ENCODE peak calls at places on chromosome 10, in four cellular contexts. H is HepG2, X is A549, Y is WTC11. E is an unnamed sample.

GRCh38 chr10:76318171-76318570 is 886.7 kb downstream of the LRMDA start:
- DNase-seq in H (no peak), X (no peak), Y (no peak), E (no peak)

GRCh38 chr10:35092851-35093250 is 2.7 kb upstream of the CUL2 start:
- DNase-seq in H (no peak), X (peak; percentile 30), Y (no peak), E (no peak)

GRCh38 chr10:32210306-32211045 is 136.5 kb downstream of the EPC1 start:
- DNase-seq in H (peak; percentile 65), X (peak; percentile 78), Y (peak; percentile 67), E (peak; percentile 17)

GRCh38 chr10:11530806-11531205 is 80.6 kb downstream of the USP6NL start:
- DNase-seq in H (no peak), X (no peak), Y (no peak), E (no peak)

GRCh38 chr10:117596666-117597065 is 54.1 kb downstream of the EMX2 start:
- DNase-seq in H (no peak), X (no peak), Y (no peak), E (no peak)

GRCh38 chr10:43843331-43844101 is 194.8 kb upstream of the ZNF32 start:
- DNase-seq in H (no peak), X (no peak), Y (no peak), E (no peak)

GRCh38 chr10:100882681-100883321 is 30.0 kb upstream of the SLF2 start:
- DNase-seq in H (no peak), X (no peak), Y (no peak), E (no peak)

GRCh38 chr10:59082249-59082648 is 94.2 kb upstream of the PHYHIPL start:
- DNase-seq in H (no peak), X (no peak), Y (no peak), E (no peak)

GRCh38 chr10:21174670-21175495 is 277.8 kb upstream of the NEBL start:
- DNase-seq in H (no peak), X (no peak), Y (no peak), E (peak; percentile 71)

DNA sequence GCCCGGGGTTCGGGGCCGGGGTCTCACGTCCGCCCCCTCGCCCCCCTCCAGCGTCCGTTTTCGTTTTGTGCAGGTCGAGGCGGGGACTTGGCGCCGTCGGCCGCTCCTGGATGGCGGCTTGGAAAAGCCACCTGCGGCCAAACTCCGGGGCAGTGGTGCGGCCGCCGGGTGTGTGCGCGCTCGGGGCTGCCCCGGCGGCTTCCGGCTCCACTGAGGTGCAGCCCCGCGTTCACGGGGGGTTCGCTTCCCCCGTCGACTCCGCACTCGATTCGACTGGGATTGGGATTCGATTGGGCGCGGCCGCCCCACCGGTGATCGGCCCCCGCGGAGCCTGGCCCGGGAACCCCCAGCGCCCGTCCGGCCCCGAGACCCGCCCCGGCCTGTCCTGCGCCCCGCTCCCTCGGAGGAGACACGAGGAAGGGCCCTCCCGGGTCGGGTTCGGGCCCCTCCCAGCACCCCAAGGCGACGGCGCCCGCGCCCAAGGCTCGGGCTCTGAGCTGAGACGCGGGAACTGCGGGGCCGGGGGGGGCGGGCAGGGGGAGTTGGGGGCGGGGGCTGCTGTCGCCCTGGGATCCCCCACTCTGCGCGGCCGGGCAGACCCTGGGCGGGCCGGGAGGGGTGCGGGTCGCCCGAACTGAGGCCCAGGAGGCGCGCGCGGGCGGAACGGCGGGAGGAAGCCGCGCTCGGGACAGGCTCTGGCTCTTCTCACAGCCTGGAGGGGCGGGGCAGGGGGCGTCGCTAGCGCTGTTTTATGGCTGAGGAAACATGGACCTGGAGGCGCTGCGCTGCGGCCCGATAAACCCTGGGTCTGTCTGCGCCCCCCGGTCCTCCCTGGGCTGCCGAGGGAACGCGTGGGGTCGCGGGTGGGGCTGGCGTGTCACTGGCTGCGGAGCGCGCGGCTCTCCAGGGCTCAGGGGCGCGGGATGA is 1.6 kb upstream of the NKX6-2 start:
- DNase-seq in H (no peak), X (peak; percentile 47), Y (peak; percentile 73), E (no peak)
- TF ChIP-seq NR3C1 in H (no peak), X (no peak), Y (no peak), E (no peak)

DNA sequence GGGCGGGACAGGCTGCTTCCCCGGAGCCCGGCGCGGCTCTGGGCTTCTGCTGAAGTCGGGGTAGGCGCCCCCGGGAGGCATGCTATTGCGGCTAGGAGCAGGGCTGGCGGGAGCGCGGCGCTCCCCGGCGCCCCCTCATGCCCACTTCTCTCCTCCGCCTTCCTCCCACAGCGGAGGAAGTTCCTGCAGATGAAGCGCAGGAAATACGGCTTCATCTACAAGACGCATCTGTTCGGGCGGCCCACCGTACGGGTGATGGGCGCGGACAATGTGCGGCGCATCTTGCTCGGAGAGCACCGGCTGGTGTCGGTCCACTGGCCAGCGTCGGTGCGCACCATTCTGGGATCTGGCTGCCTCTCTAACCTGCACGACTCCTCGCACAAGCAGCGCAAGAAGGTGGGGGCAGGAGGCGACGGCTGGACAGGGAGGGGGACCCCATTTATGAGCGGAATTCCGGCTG is 474 bp downstream of the CYP26A1 start:
- DNase-seq in H (no peak), X (peak; percentile 71), Y (peak; percentile 65), E (peak; percentile 42)
- TF ChIP-seq NR3C1 in H (no peak), X (no peak), Y (no peak), E (no peak)

GRCh38 chr10:112528235-112528634 is 81.2 kb downstream of the VTI1A start:
- DNase-seq in H (no peak), X (no peak), Y (no peak), E (no peak)

GRCh38 chr10:112535432-112536038 is 88.5 kb downstream of the VTI1A start:
- DNase-seq in H (peak; percentile 26), X (no peak), Y (no peak), E (no peak)

GRCh38 chr10:112526906-112527305 is 79.9 kb downstream of the VTI1A start:
- DNase-seq in H (no peak), X (peak; percentile 20), Y (peak; percentile 49), E (no peak)

GRCh38 chr10:112536663-112537062 is 89.6 kb downstream of the VTI1A start:
- DNase-seq in H (no peak), X (no peak), Y (no peak), E (no peak)

GRCh38 chr10:112532053-112532658 is 85.1 kb downstream of the VTI1A start:
- DNase-seq in H (no peak), X (no peak), Y (no peak), E (no peak)
- TF ChIP-seq NR3C1 in H (no peak), X (no peak), Y (no peak), E (no peak)

GRCh38 chr10:2611603-2612002 is 455.7 kb upstream of the PFKP start:
- DNase-seq in H (no peak), X (no peak), Y (no peak), E (no peak)

DNA sequence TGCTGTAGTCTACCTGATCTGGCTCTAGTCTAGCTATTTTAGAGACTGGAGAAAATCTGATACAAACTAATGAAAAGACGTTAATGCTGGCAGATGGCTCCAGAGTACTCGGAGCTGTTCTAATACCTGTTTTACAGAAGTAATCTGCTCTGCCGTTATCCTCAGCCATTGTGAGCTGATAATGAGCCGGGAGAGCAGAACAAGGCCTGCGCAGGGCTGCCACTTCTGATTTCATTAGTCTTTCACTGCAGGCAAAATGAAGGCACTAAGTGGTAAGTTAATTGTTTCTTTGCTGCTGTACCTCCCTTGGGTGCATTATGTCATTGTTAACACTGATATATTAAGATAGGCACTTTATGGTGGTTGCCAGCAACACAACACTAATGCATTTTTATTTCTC is 456.4 kb upstream of the PFKP start:
- DNase-seq in H (no peak), X (no peak), Y (no peak), E (no peak)
- TF ChIP-seq NR3C1 in H (no peak), X (no peak), Y (no peak), E (no peak)

DNA sequence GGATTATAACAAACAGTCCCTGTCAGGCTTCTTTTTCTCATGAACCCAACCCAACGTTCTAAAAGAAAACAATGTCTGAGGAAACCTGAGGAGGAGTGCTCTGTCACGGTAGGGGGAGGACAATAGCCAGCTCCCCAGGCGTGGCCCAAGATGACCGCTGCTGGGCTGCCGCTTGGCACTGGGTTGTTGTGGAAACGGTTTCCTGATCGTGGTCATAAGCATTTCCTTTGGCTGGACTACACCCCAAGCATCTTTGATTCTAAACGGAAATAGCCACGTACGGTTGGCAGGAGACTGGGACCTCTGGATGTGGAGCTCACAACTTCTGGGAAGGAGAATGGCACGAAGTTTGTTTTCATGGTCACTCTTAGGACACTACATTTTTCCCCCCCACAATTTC is 30.4 kb upstream of the DMBT1 start:
- DNase-seq in H (no peak), X (no peak), Y (no peak), E (no peak)
- TF ChIP-seq NR3C1 in H (no peak), X (no peak), Y (no peak), E (no peak)

GRCh38 chr10:129652021-129652420 is 185.0 kb downstream of the MGMT start:
- DNase-seq in H (no peak), X (no peak), Y (no peak), E (no peak)
- TF ChIP-seq NR3C1 in H (no peak), X (no peak), Y (no peak), E (no peak)

DNA sequence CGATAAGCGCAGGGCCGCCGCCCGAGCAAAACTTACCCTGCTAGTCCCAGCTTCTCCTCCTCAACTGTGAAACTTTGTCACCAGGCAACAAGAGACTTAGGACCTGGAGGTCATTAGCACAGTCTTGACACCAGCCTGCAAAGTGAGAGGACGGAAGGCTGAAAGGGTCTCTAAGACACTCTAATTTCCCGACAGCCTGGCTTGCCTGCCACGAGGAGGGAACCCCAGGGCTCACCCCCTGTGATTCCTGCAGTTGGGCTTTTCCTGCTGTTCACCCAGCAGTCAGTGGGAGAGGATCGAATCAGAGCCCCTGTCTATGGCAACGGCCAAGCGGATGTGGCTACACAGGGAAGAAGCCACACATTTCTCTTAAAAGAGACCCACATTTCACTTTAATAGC is 4.5 kb downstream of the LRRC18 start:
- DNase-seq in H (no peak), X (no peak), Y (no peak), E (no peak)
- TF ChIP-seq NR3C1 in H (no peak), X (no peak), Y (no peak), E (no peak)